ENCODE peak calls at places on chromosomes 2 and 18, in four cellular contexts. R, Y, W and B are unnamed samples.

GRCh38 chr2:146135245-146135644 is 1615.3 kb upstream of the ZEB2 start:
- DNase-seq in R (no peak), Y (no peak), W (no peak), B (no peak)

GRCh38 chr18:33152376-33152775 is 288.1 kb downstream of the CCDC178 start:
- DNase-seq in R (no peak), Y (no peak), W (no peak), B (no peak)

GRCh38 chr18:78979058-78979680 is 449 bp upstream of the SALL3 start:
- DNase-seq in R (no peak), Y (no peak), W (no peak), B (no peak)

GRCh38 chr18:76496200-76496890 is 1.3 kb upstream of the ZNF516 start:
- DNase-seq in R (no peak), Y (no peak), W (peak; percentile 22), B (no peak)

GRCh38 chr2:40741532-40741931 is 289.6 kb upstream of the SLC8A1 start:
- DNase-seq in R (no peak), Y (no peak), W (no peak), B (no peak)

GRCh38 chr2:74585406-74586182 is 31.1 kb downstream of the DOK1 start:
- DNase-seq in R (no peak), Y (no peak), W (no peak), B (no peak)

GRCh38 chr2:1055014-1055595 is 104.5 kb downstream of the SNTG2 start:
- DNase-seq in R (no peak), Y (no peak), W (no peak), B (peak; percentile 67)

GRCh38 chr2:150133623-150134022 is 353.8 kb downstream of the RND3 start:
- DNase-seq in R (no peak), Y (peak; percentile 74), W (peak; percentile 56), B (peak; percentile 87)

GRCh38 chr2:9085353-9085752 is 81.9 kb upstream of the MBOAT2 start:
- DNase-seq in R (no peak), Y (no peak), W (no peak), B (no peak)

GRCh38 chr2:9914384-9915065 is 37.0 kb upstream of the GRHL1 start:
- DNase-seq in R (peak; percentile 34), Y (peak; percentile 76), W (no peak), B (peak; percentile 82)

GRCh38 chr2:43109261-43109743 is 117.1 kb downstream of the ZFP36L2 start:
- DNase-seq in R (no peak), Y (no peak), W (no peak), B (no peak)

DNA sequence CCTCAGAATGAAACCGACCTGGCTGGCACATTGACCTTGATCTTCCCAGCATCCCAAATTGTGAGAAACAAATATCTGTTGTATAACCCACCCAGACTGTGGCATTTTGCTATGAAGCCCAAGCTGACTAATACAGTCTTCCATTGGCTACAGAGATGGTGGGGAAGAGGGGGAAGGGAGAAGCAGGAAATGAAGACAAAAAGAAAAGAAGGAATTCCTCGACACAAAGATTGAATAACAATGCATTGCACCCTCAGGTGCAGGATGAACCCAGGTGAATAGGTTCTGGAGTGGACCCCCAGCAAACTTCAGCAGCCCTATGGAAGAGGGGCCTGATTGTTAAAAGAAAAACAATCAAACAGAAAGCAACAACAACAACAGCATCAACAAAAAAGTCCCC is 270.7 kb downstream of the FSIP2 start:
- DNase-seq in R (no peak), Y (no peak), W (no peak), B (no peak)
- TF ChIP-seq SIN3A in R (no peak), Y (no peak), W (no peak), B (no peak)

GRCh38 chr2:205612661-205613060 is 69.6 kb upstream of the NRP2 start:
- DNase-seq in R (peak; percentile 27), Y (no peak), W (no peak), B (no peak)

GRCh38 chr2:205614965-205615364 is 67.3 kb upstream of the NRP2 start:
- DNase-seq in R (no peak), Y (no peak), W (no peak), B (no peak)

GRCh38 chr2:205617905-205618304 is 64.4 kb upstream of the NRP2 start:
- DNase-seq in R (no peak), Y (no peak), W (no peak), B (no peak)

GRCh38 chr2:205610437-205610836 is 71.9 kb upstream of the NRP2 start:
- DNase-seq in R (no peak), Y (no peak), W (no peak), B (no peak)

GRCh38 chr2:205613970-205614559 is 68.2 kb upstream of the NRP2 start:
- DNase-seq in R (no peak), Y (no peak), W (no peak), B (no peak)
- TF ChIP-seq TCF7L2 in R (no peak), Y (no peak), W (no peak), B (no peak)

GRCh38 chr2:168237741-168238140 is 9.7 kb downstream of the STK39 start:
- DNase-seq in R (no peak), Y (no peak), W (no peak), B (no peak)
- H3K4me1 ChIP-seq in R (no peaks in the 10 kb centered on the region), Y (peaks cover 34% of the 10 kb centered on the region), W (peaks cover 35% of the 10 kb centered on the region), B (no peaks in the 10 kb centered on the region)

GRCh38 chr2:102619414-102620319 is at the start of gene SLC9A2:
- DNase-seq in R (peak; percentile 69), Y (no peak), W (no peak), B (no peak)

GRCh38 chr2:102621630-102622029 is 2.3 kb downstream of the SLC9A2 start:
- DNase-seq in R (no peak), Y (no peak), W (no peak), B (no peak)

GRCh38 chr2:102622646-102623045 is 3.3 kb downstream of the SLC9A2 start:
- DNase-seq in R (no peak), Y (no peak), W (no peak), B (no peak)

GRCh38 chr2:102618452-102619413 is 620 bp upstream of the SLC9A2 start:
- DNase-seq in R (peak; percentile 78), Y (peak; percentile 18), W (no peak), B (no peak)

GRCh38 chr2:102620367-102620766 is 1.0 kb downstream of the SLC9A2 start:
- DNase-seq in R (no peak), Y (no peak), W (no peak), B (no peak)
- TF ChIP-seq SIN3A in R (no peak), Y (no peak), W (no peak), B (no peak)

GRCh38 chr2:128834853-128835252 is 516.2 kb upstream of the HS6ST1 start:
- DNase-seq in R (no peak), Y (no peak), W (no peak), B (no peak)

GRCh38 chr2:128834203-128834602 is 515.5 kb upstream of the HS6ST1 start:
- DNase-seq in R (no peak), Y (no peak), W (no peak), B (no peak)

GRCh38 chr2:128835342-128835855 is 516.7 kb upstream of the HS6ST1 start:
- DNase-seq in R (no peak), Y (no peak), W (no peak), B (no peak)

GRCh38 chr2:128832946-128833560 is 514.4 kb upstream of the HS6ST1 start:
- DNase-seq in R (no peak), Y (no peak), W (no peak), B (no peak)

GRCh38 chr2:128833628-128834027 is 515.0 kb upstream of the HS6ST1 start:
- DNase-seq in R (no peak), Y (no peak), W (no peak), B (no peak)
- TF ChIP-seq TCF7L2 in R (no peak), Y (no peak), W (no peak), B (no peak)

GRCh38 chr2:173955004-173955403 is 10.2 kb downstream of the SP3 start:
- DNase-seq in R (no peak), Y (no peak), W (peak; percentile 42), B (no peak)
- H3K4me1 ChIP-seq in R (peaks cover 1% of the 10 kb centered on the region), Y (peaks cover 3% of the 10 kb centered on the region), W (peaks cover 57% of the 10 kb centered on the region), B (peaks cover 33% of the 10 kb centered on the region)

GRCh38 chr2:36667931-36668330 is 28.6 kb upstream of the VIT start:
- DNase-seq in R (no peak), Y (no peak), W (no peak), B (no peak)

GRCh38 chr2:36671731-36672130 is 24.8 kb upstream of the VIT start:
- DNase-seq in R (no peak), Y (no peak), W (no peak), B (no peak)

GRCh38 chr2:36672199-36672598 is 24.3 kb upstream of the VIT start:
- DNase-seq in R (no peak), Y (peak; percentile 32), W (peak; percentile 52), B (no peak)

GRCh38 chr2:36675579-36675978 is 20.9 kb upstream of the VIT start:
- DNase-seq in R (no peak), Y (no peak), W (no peak), B (no peak)

DNA sequence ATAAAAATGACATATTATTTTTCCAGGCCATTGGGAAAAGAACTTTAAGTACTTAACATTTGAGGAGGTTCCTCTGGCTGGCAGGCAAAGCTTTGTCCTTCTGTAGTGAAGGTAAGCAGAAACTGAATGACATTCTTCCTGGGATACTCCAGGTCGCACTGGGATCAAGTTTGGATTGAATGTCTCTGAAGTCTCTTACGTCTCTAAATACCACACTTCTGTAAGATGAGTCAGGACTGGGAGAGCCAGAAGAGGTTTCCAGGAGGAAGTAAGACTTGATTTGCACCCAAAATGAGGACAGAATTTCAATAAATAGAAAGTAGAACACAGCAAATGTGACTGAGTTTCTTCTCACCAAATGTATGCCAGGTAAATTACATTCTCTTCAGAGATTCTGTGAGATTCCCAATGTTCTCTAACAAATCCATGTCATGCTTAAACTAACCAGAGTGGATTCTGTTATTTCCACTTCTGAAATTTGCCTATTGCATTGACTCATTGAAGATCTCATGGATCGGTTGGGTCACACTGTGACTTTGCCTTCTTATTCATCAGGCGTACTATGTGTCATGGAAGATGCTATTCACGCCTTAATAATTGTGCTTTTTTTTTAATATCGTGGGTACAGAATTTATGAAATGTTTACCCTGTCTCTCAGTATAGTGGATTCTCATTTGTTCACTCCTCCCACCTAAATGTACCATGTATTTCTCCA is 25.5 kb upstream of the VIT start:
- DNase-seq in R (no peak), Y (no peak), W (no peak), B (no peak)
- TF ChIP-seq SIN3A in R (no peak), Y (no peak), W (no peak), B (no peak)

GRCh38 chr2:22894761-22895160 is 490.2 kb upstream of the KLHL29 start:
- DNase-seq in R (no peak), Y (no peak), W (no peak), B (no peak)
- TF ChIP-seq TCF7L2 in R (no peak), Y (no peak), W (no peak), B (no peak)

GRCh38 chr2:219126555-219126954 is 34.1 kb downstream of the NHEJ1 start:
- DNase-seq in R (no peak), Y (no peak), W (peak; percentile 78), B (no peak)
- H3K4me1 ChIP-seq in R (peaks cover 35% of the 10 kb centered on the region), Y (peaks cover 27% of the 10 kb centered on the region), W (peaks cover 67% of the 10 kb centered on the region), B (peaks cover 5% of the 10 kb centered on the region)